ENCODE peak calls at places on chromosomes 11 and 22, in eight cellular contexts. T, X, O, A, C, Z, V and F are unnamed samples.

GRCh38 chr11:29251738-29252137 is 765.1 kb downstream of the KCNA4 start:
- DNase-seq in O (no peak), A (no peak), Z (no peak), C (no peak), V (no peak), X (no peak), T (no peak), F (no peak)

GRCh38 chr11:70306586-70307033 is 36.1 kb downstream of the PPFIA1 start:
- DNase-seq in O (no peak), X (no peak), A (no peak), C (no peak), V (no peak), Z (no peak), T (no peak), F (no peak)

GRCh38 chr11:74520927-74521665 is 27.6 kb upstream of the LIPT2 start:
- DNase-seq in O (no peak), Z (no peak), V (no peak), T (no peak), A (no peak), X (no peak), C (no peak), F (no peak)

GRCh38 chr11:29093416-29093815 is 923.4 kb downstream of the KCNA4 start:
- DNase-seq in A (no peak), C (no peak), Z (peak), V (no peak), X (no peak), O (peak), T (peak), F (no peak)

GRCh38 chr11:116511684-116512083 is 261.1 kb downstream of the BUD13 start:
- DNase-seq in Z (no peak), X (no peak), C (no peak), O (no peak), V (no peak), A (no peak), T (no peak), F (no peak)

GRCh38 chr11:120929664-120930154 is 94.2 kb upstream of the TBCEL start:
- DNase-seq in O (peak), T (peak), A (peak), Z (peak), C (no peak), X (peak), V (no peak), F (peak)

GRCh38 chr11:119727523-119728081 is 1.4 kb downstream of the NECTIN1 start:
- DNase-seq in T (peak), X (peak), A (peak), C (no peak), V (no peak), O (peak), Z (no peak), F (peak)

GRCh38 chr11:8266246-8267241 is 2.9 kb upstream of the LMO1 start:
- DNase-seq in Z (no peak), X (no peak), A (no peak), V (peak), T (no peak), C (no peak), O (no peak), F (no peak)

GRCh38 chr11:18715476-18715875 is 10.5 kb downstream of the IGSF22 start:
- DNase-seq in C (no peak), T (no peak), O (no peak), X (no peak), V (no peak), A (peak), Z (no peak), F (no peak)

GRCh38 chr11:37511425-37511933 is 913.4 kb upstream of the RAG2 start:
- DNase-seq in C (no peak), X (no peak), Z (peak), O (peak), V (no peak), T (no peak), A (no peak), F (no peak)

GRCh38 chr11:61011239-61011870 is 39.9 kb downstream of the CD6 start:
- DNase-seq in Z (no peak), T (no peak), A (peak), O (no peak), C (no peak), V (no peak), X (no peak), F (no peak)

GRCh38 chr11:31607914-31608313 is 98.3 kb downstream of the ELP4 start:
- DNase-seq in V (no peak), O (no peak), Z (no peak), C (no peak), X (no peak), A (no peak), T (no peak), F (no peak)

GRCh38 chr11:57358991-57359390 is 20.8 kb downstream of the P2RX3 start:
- DNase-seq in Z (no peak), C (no peak), T (no peak), A (no peak), X (no peak), V (no peak), O (no peak), F (no peak)

GRCh38 chr22:48700180-48700565 is 1127.5 kb downstream of the BRD1 start:
- DNase-seq in Z (no peak), T (no peak), A (no peak), C (no peak), X (no peak), O (no peak), V (no peak), F (no peak)

GRCh38 chr11:132186699-132187098 is 816.3 kb downstream of the NTM start:
- DNase-seq in C (no peak), A (no peak), O (no peak), X (no peak), Z (no peak), T (no peak), V (no peak), F (no peak)

GRCh38 chr22:40340044-40340443 is 6.3 kb upstream of the ADSL start:
- DNase-seq in O (no peak), C (no peak), T (no peak), Z (no peak), V (no peak), A (no peak), X (no peak), F (no peak)

GRCh38 chr11:88041679-88042078 is 133.6 kb downstream of the RAB38 start:
- DNase-seq in V (no peak), A (no peak), C (no peak), O (no peak), T (no peak), X (no peak), Z (no peak), F (no peak)

GRCh38 chr22:25749420-25750169 is 7.6 kb downstream of the MYO18B start:
- DNase-seq in O (no peak), V (no peak), Z (no peak), T (no peak), X (no peak), C (no peak), A (no peak), F (peak)

GRCh38 chr11:67645521-67646457 is 4.7 kb downstream of the ACY3 start:
- DNase-seq in Z (no peak), X (no peak), C (no peak), V (no peak), T (no peak), O (no peak), A (no peak), F (peak)